ENCODE peak calls at places on chromosomes 6 and 20, in four cellular contexts. One of them, this sample, is unnamed. For H3K4me1, the result is how much of the 10 kb centered on the place peaks cover.

GRCh38 chr6:32972353-32973143 is 4.2 kb downstream of the BRD2 start:
- DNase-seq in esophagus muscularis mucosa: no peak
- DNase-seq in HCT116: no peak
- DNase-seq in stomach: no peak
- DNase-seq in this sample: peak

GRCh38 chr6:19771753-19772336 is 65.3 kb upstream of the ID4 start:
- DNase-seq in stomach: no peak
- DNase-seq in HCT116: no peak
- DNase-seq in esophagus muscularis mucosa: no peak
- DNase-seq in this sample: no peak

GRCh38 chr6:15512126-15512525 is 150.7 kb downstream of the DTNBP1 start:
- DNase-seq in stomach: no peak
- DNase-seq in esophagus muscularis mucosa: no peak
- DNase-seq in HCT116: no peak
- DNase-seq in this sample: peak

GRCh38 chr20:38471987-38472512 is 593 bp upstream of the RALGAPB start:
- DNase-seq in esophagus muscularis mucosa: no peak
- DNase-seq in stomach: no peak
- DNase-seq in HCT116: no peak
- DNase-seq in this sample: no peak

GRCh38 chr6:148959008-148959407 is 212.2 kb downstream of the UST start:
- DNase-seq in esophagus muscularis mucosa: no peak
- DNase-seq in stomach: no peak
- DNase-seq in HCT116: no peak
- DNase-seq in this sample: no peak

GRCh38 chr20:12594410-12595130 is 414.2 kb upstream of the SPTLC3 start:
- DNase-seq in esophagus muscularis mucosa: no peak
- DNase-seq in stomach: no peak
- DNase-seq in HCT116: no peak
- DNase-seq in this sample: no peak

GRCh38 chr6:11278207-11278559 is 45.7 kb upstream of the NEDD9 start:
- DNase-seq in esophagus muscularis mucosa: no peak
- DNase-seq in HCT116: no peak
- DNase-seq in stomach: no peak
- DNase-seq in this sample: no peak

GRCh38 chr6:42032366-42032765 is 18.0 kb upstream of the TAF8 start:
- DNase-seq in HCT116: no peak
- DNase-seq in esophagus muscularis mucosa: no peak
- DNase-seq in stomach: no peak
- DNase-seq in this sample: peak

GRCh38 chr6:170265655-170266054 is 25.2 kb downstream of the DLL1 start:
- DNase-seq in stomach: peak
- DNase-seq in esophagus muscularis mucosa: no peak
- DNase-seq in HCT116: peak
- DNase-seq in this sample: peak

GRCh38 chr6:80607814-80608391 is 501.4 kb downstream of the BCKDHB start:
- DNase-seq in esophagus muscularis mucosa: no peak
- DNase-seq in HCT116: no peak
- DNase-seq in stomach: no peak
- DNase-seq in this sample: no peak

GRCh38 chr20:25249198-25249931 is 1.5 kb downstream of the PYGB start:
- DNase-seq in stomach: no peak
- DNase-seq in HCT116: no peak
- DNase-seq in esophagus muscularis mucosa: no peak
- DNase-seq in this sample: no peak

GRCh38 chr6:75402296-75402695 is 91.3 kb downstream of the FILIP1 start:
- DNase-seq in esophagus muscularis mucosa: no peak
- DNase-seq in stomach: no peak
- DNase-seq in HCT116: peak
- DNase-seq in this sample: no peak

GRCh38 chr6:22413681-22414305 is 117.0 kb upstream of the PRL start:
- DNase-seq in HCT116: no peak
- DNase-seq in stomach: no peak
- DNase-seq in esophagus muscularis mucosa: no peak
- DNase-seq in this sample: no peak

GRCh38 chr20:22312744-22313346 is 271.5 kb downstream of the FOXA2 start:
- DNase-seq in esophagus muscularis mucosa: no peak
- DNase-seq in HCT116: peak
- DNase-seq in stomach: peak
- DNase-seq in this sample: no peak

GRCh38 chr6:33417127-33417902 is 592 bp downstream of the CUTA start:
- DNase-seq in HCT116: no peak
- DNase-seq in esophagus muscularis mucosa: no peak
- DNase-seq in stomach: no peak
- DNase-seq in this sample: peak

GRCh38 chr20:58188496-58188895 is 40.0 kb downstream of the ANKRD60 start:
- DNase-seq in HCT116: no peak
- DNase-seq in stomach: no peak
- DNase-seq in esophagus muscularis mucosa: no peak
- DNase-seq in this sample: no peak

GRCh38 chr6:87791982-87792381 is 89.9 kb upstream of the AKIRIN2 start:
- DNase-seq in HCT116: no peak
- DNase-seq in stomach: no peak
- DNase-seq in esophagus muscularis mucosa: no peak
- DNase-seq in this sample: no peak

GRCh38 chr6:116444092-116444491 is 17.1 kb upstream of the CALHM6 start:
- DNase-seq in esophagus muscularis mucosa: no peak
- DNase-seq in HCT116: peak
- DNase-seq in stomach: no peak
- DNase-seq in this sample: no peak

GRCh38 chr6:84762220-84762940 is 2.0 kb downstream of the TBX18 start:
- DNase-seq in HCT116: no peak
- DNase-seq in stomach: no peak
- DNase-seq in esophagus muscularis mucosa: no peak
- DNase-seq in this sample: no peak

GRCh38 chr6:166598441-166599138 is 12.1 kb upstream of the RAMACL start:
- DNase-seq in HCT116: no peak
- DNase-seq in stomach: no peak
- DNase-seq in esophagus muscularis mucosa: no peak
- DNase-seq in this sample: no peak

GRCh38 chr6:148973809-148974208 is 227.0 kb downstream of the UST start:
- DNase-seq in HCT116: peak
- DNase-seq in stomach: no peak
- DNase-seq in esophagus muscularis mucosa: no peak
- DNase-seq in this sample: no peak

GRCh38 chr20:43923917-43924316 is 9.3 kb downstream of the TOX2 start:
- DNase-seq in HCT116: no peak
- DNase-seq in stomach: no peak
- DNase-seq in esophagus muscularis mucosa: no peak
- DNase-seq in this sample: no peak

GRCh38 chr6:117540670-117541069 is 58.2 kb downstream of the DCBLD1 start:
- DNase-seq in stomach: no peak
- DNase-seq in esophagus muscularis mucosa: no peak
- DNase-seq in HCT116: no peak
- DNase-seq in this sample: no peak

GRCh38 chr20:50165687-50166554 is 12.4 kb upstream of the PEDS1 start:
- DNase-seq in esophagus muscularis mucosa: peak
- DNase-seq in HCT116: peak
- DNase-seq in stomach: peak
- DNase-seq in this sample: peak

GRCh38 chr6:170124836-170125235 is 166.0 kb downstream of the DLL1 start:
- DNase-seq in HCT116: no peak
- DNase-seq in esophagus muscularis mucosa: no peak
- DNase-seq in stomach: peak
- DNase-seq in this sample: peak

GRCh38 chr6:151723152-151723551 is 84.3 kb upstream of the ESR1 start:
- DNase-seq in stomach: no peak
- DNase-seq in esophagus muscularis mucosa: no peak
- DNase-seq in HCT116: no peak
- DNase-seq in this sample: no peak

GRCh38 chr6:152054441-152054840 is 247.0 kb downstream of the ESR1 start:
- DNase-seq in stomach: no peak
- DNase-seq in esophagus muscularis mucosa: no peak
- DNase-seq in HCT116: peak
- DNase-seq in this sample: no peak

GRCh38 chr6:108476381-108476780 is 84.3 kb upstream of the FOXO3 start:
- DNase-seq in HCT116: no peak
- DNase-seq in esophagus muscularis mucosa: no peak
- DNase-seq in stomach: no peak
- DNase-seq in this sample: no peak

GRCh38 chr6:1911476-1911875 is 301.8 kb downstream of the FOXC1 start:
- DNase-seq in HCT116: no peak
- DNase-seq in esophagus muscularis mucosa: peak
- DNase-seq in stomach: no peak
- DNase-seq in this sample: no peak

GRCh38 chr6:166640342-166641043 is 13.4 kb upstream of the RPS6KA2 start:
- DNase-seq in stomach: peak
- DNase-seq in HCT116: no peak
- DNase-seq in esophagus muscularis mucosa: no peak
- DNase-seq in this sample: peak

GRCh38 chr6:158211273-158212055 is 43.3 kb downstream of the GTF2H5 start:
- DNase-seq in stomach: no peak
- DNase-seq in esophagus muscularis mucosa: no peak
- DNase-seq in HCT116: no peak
- DNase-seq in this sample: no peak

GRCh38 chr6:36577298-36577697 is 16.9 kb upstream of the SRSF3 start:
- DNase-seq in HCT116: peak
- DNase-seq in esophagus muscularis mucosa: no peak
- DNase-seq in stomach: no peak
- DNase-seq in this sample: no peak

GRCh38 chr6:17032595-17033591 is 69.0 kb upstream of the STMND1 start:
- DNase-seq in stomach: peak
- DNase-seq in esophagus muscularis mucosa: peak
- DNase-seq in HCT116: no peak
- DNase-seq in this sample: no peak

GRCh38 chr20:62831361-62831788 is 14.5 kb downstream of the COL9A3 start:
- DNase-seq in stomach: peak
- DNase-seq in esophagus muscularis mucosa: no peak
- DNase-seq in HCT116: no peak
- DNase-seq in this sample: peak

GRCh38 chr6:168517742-168518347 is 76.9 kb downstream of the SMOC2 start:
- DNase-seq in esophagus muscularis mucosa: no peak
- DNase-seq in stomach: no peak
- DNase-seq in HCT116: no peak
- DNase-seq in this sample: no peak
- H3K4me1 ChIP-seq in esophagus muscularis mucosa: under half
- H3K4me1 ChIP-seq in stomach: under half
- H3K4me1 ChIP-seq in HCT116: under half
- H3K4me1 ChIP-seq in this sample: under half

DNA sequence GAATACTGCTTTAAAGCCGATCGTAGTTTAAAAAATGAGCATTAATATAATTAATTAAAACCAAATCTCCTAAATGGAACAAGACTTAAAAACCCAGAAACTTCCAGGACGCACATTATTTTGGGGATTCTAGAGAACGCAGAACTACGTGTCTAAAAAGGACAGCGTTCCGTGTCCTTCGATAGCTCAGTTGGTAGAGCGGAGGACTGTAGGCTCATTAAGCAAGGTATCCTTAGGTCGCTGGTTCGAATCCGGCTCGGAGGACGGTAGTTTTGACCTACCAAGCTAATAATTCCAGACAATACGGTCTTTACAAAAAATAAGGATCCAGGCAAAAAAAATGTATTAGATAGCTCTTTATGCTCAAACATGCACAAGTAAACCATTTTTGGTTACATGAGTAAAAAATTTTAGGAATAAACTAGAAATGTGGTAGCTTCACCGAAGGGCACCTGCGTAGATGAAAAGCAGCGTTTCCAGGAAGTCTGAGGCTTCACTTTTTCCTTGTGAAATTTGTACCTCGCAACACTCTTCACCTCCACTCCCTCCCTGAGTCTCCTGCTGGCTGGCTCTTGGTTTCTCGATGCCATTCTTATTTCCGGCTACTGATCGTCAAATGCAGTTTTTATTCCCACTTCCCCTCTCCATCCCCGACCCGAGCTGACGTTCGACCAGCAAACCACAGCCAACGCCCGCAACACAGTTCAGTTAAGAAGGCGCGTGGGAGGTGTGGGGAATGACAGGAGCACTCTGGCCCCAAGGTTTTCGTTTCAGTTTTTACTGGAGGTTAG is 19.6 kb upstream of the ABT1 start:
- DNase-seq in esophagus muscularis mucosa: no peak
- DNase-seq in stomach: no peak
- DNase-seq in HCT116: peak
- DNase-seq in this sample: peak
- H3K4me3 ChIP-seq in esophagus muscularis mucosa: peak
- H3K4me3 ChIP-seq in stomach: peak
- H3K4me3 ChIP-seq in HCT116: peak
- H3K4me3 ChIP-seq in this sample: peak

GRCh38 chr20:46352370-46352938 is 44.2 kb upstream of the CDH22 start:
- DNase-seq in HCT116: no peak
- DNase-seq in esophagus muscularis mucosa: no peak
- DNase-seq in stomach: no peak
- DNase-seq in this sample: no peak

GRCh38 chr20:46353506-46354206 is 45.4 kb upstream of the CDH22 start:
- DNase-seq in esophagus muscularis mucosa: no peak
- DNase-seq in HCT116: no peak
- DNase-seq in stomach: no peak
- DNase-seq in this sample: no peak

GRCh38 chr20:46355778-46356177 is 47.5 kb upstream of the CDH22 start:
- DNase-seq in stomach: no peak
- DNase-seq in esophagus muscularis mucosa: no peak
- DNase-seq in HCT116: no peak
- DNase-seq in this sample: no peak

GRCh38 chr20:46354920-46355654 is 46.8 kb upstream of the CDH22 start:
- DNase-seq in esophagus muscularis mucosa: no peak
- DNase-seq in stomach: no peak
- DNase-seq in HCT116: no peak
- DNase-seq in this sample: no peak

DNA sequence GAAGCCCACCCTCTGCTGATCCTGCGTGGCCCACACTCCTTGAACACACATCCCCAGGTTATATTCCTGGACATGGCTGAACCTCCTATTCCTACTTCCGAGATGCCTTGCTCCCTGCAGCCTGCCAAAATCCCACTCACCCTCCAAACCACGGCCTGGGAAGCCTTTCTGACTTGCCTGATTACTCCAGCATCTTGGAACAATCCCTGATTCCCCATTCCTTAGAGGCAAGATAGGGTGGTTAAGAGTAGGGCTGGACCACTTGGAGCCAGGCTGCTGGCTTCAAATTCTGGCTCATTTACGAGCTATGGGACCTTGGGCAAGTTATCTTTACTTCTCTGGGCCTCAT is 45.9 kb upstream of the CDH22 start:
- DNase-seq in esophagus muscularis mucosa: no peak
- DNase-seq in HCT116: no peak
- DNase-seq in stomach: no peak
- DNase-seq in this sample: no peak
- TF ChIP-seq POLR2AphosphoS5 in esophagus muscularis mucosa: no peak
- TF ChIP-seq POLR2AphosphoS5 in HCT116: no peak
- TF ChIP-seq POLR2AphosphoS5 in stomach: no peak
- TF ChIP-seq POLR2AphosphoS5 in this sample: no peak

GRCh38 chr20:24066075-24066700 is 77.6 kb upstream of the GGTLC1 start:
- DNase-seq in esophagus muscularis mucosa: no peak
- DNase-seq in HCT116: no peak
- DNase-seq in stomach: no peak
- DNase-seq in this sample: no peak

GRCh38 chr20:24064915-24065314 is 76.3 kb upstream of the GGTLC1 start:
- DNase-seq in esophagus muscularis mucosa: no peak
- DNase-seq in HCT116: no peak
- DNase-seq in stomach: no peak
- DNase-seq in this sample: no peak

GRCh38 chr20:24070679-24071078 is 82.1 kb upstream of the GGTLC1 start:
- DNase-seq in HCT116: no peak
- DNase-seq in esophagus muscularis mucosa: no peak
- DNase-seq in stomach: no peak
- DNase-seq in this sample: no peak
- H3K4me1 ChIP-seq in HCT116: under half
- H3K4me1 ChIP-seq in esophagus muscularis mucosa: under half
- H3K4me1 ChIP-seq in stomach: under half
- H3K4me1 ChIP-seq in this sample: under half